ENCODE peak calls at places on chromosome 5, in seven cellular contexts. Z, T, P, C, I, O and B are unnamed samples.

GRCh38 chr5:67607958-67608357 is 411.4 kb upstream of the CD180 start:
- DNase-seq in Z (no peak), T (no peak), P (no peak), C (no peak), I (no peak), O (no peak), B (no peak)

GRCh38 chr5:83767409-83767992 is 46.8 kb upstream of the HAPLN1 start:
- DNase-seq in Z (no peak), T (no peak), P (no peak), C (no peak), I (no peak), O (no peak), B (no peak)

GRCh38 chr5:157347301-157348048 is 81.6 kb downstream of the CYFIP2 start:
- DNase-seq in Z (no peak), T (no peak), P (no peak), C (no peak), I (no peak), O (no peak), B (peak)

GRCh38 chr5:171462136-171462927 is 42.9 kb downstream of the FGF18 start:
- DNase-seq in Z (no peak), T (no peak), P (no peak), C (no peak), I (no peak), O (no peak), B (no peak)

GRCh38 chr5:148372331-148372730 is 11.4 kb upstream of the FBXO38 start:
- DNase-seq in Z (no peak), T (no peak), P (no peak), C (no peak), I (no peak), O (no peak), B (no peak)

GRCh38 chr5:57137401-57137800 is 36.5 kb upstream of the GPBP1 start:
- DNase-seq in Z (no peak), T (no peak), P (no peak), C (no peak), I (no peak), O (no peak), B (no peak)

GRCh38 chr5:5340206-5340729 is 82.2 kb upstream of the ICE1 start:
- DNase-seq in Z (peak), T (peak), P (peak), C (peak), I (peak), O (peak), B (peak)

GRCh38 chr5:73030995-73031394 is 75.2 kb downstream of the FCHO2 start:
- DNase-seq in Z (no peak), T (no peak), P (no peak), C (no peak), I (no peak), O (peak), B (no peak)

GRCh38 chr5:55925181-55925580 is 69.6 kb downstream of the IL6ST start:
- DNase-seq in Z (no peak), T (no peak), P (no peak), C (no peak), I (no peak), O (no peak), B (peak)

GRCh38 chr5:93477791-93478190 is 103.2 kb downstream of the NR2F1-AS1 start:
- DNase-seq in Z (no peak), T (no peak), P (no peak), C (no peak), I (no peak), O (no peak), B (no peak)

GRCh38 chr5:167412506-167412905 is 878.9 kb upstream of the WWC1 start:
- DNase-seq in Z (no peak), T (no peak), P (no peak), C (no peak), I (no peak), O (no peak), B (no peak)

GRCh38 chr5:130166839-130167490 is 262.7 kb downstream of the CHSY3 start:
- DNase-seq in Z (no peak), T (no peak), P (no peak), C (no peak), I (no peak), O (peak), B (no peak)

DNA sequence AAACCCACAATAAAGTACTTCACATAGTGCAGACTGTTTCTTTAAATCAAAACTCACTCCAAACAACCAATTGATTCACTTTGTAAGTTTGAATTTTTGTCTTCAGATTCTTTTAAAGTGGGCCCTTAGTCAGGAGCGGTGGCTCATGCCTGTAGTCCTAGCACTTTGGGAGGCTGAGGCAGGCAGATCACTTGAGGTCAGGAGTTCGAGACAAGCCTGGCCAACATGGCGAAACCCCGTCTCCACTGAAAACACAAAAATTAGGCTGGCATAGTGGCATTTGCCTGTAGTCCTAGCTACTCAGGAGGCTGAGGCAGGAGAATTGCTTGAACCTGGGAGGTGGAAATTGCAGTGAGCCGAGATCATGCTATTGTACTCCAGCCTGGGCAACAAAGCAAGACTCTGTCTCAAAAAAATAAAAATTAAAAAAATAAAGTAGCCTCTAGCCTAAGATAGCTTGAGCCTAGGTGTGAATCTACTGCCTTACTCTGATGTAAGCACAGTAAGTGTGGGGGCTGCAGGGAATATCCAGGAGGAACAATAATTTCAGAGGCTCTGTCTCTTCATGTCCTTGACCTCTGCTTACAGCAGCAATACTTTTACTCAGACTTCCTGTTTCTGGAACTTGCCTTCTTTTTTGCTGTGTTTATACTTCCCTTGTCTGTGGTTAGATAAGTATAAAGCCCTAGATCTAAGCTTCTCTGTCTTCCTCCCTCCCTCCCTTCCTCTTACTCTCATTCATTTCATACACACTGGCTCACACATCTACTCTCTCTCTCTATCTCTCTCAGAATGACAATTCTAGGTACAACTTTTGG is at the start of gene IL7R:
- DNase-seq in Z (no peak), T (no peak), P (no peak), C (no peak), I (no peak), O (no peak), B (no peak)
- H3K4me3 ChIP-seq in Z (no peak), T (no peak), P (no peak), C (no peak), I (peak), O (no peak), B (no peak)

GRCh38 chr5:35199886-35200285 is 30.4 kb downstream of the PRLR start:
- DNase-seq in Z (no peak), T (no peak), P (no peak), C (no peak), I (no peak), O (no peak), B (no peak)

GRCh38 chr5:35201291-35201690 is 29.0 kb downstream of the PRLR start:
- DNase-seq in Z (no peak), T (no peak), P (no peak), C (no peak), I (no peak), O (no peak), B (no peak)

GRCh38 chr5:35205186-35205585 is 25.1 kb downstream of the PRLR start:
- DNase-seq in Z (no peak), T (no peak), P (no peak), C (no peak), I (no peak), O (no peak), B (no peak)

GRCh38 chr5:35203403-35203802 is 26.9 kb downstream of the PRLR start:
- DNase-seq in Z (no peak), T (no peak), P (no peak), C (no peak), I (no peak), O (no peak), B (no peak)

GRCh38 chr5:35202319-35203111 is 27.8 kb downstream of the PRLR start:
- DNase-seq in Z (peak), T (peak), P (no peak), C (no peak), I (peak), O (peak), B (no peak)
- TF ChIP-seq CTCF in Z (peak), T (peak), P (no peak), C (no peak), I (peak), O (peak), B (peak)

GRCh38 chr5:169440107-169440701 is 139.3 kb upstream of the SLIT3 start:
- DNase-seq in Z (no peak), T (no peak), P (no peak), C (no peak), I (no peak), O (no peak), B (no peak)
- H3K27ac ChIP-seq in Z (no peak), T (no peak), P (no peak), C (no peak), I (no peak), O (no peak), B (peak)

GRCh38 chr5:109022056-109022455 is 274.4 kb downstream of the FER start:
- DNase-seq in Z (no peak), T (no peak), P (no peak), C (no peak), I (no peak), O (no peak), B (no peak)

DNA sequence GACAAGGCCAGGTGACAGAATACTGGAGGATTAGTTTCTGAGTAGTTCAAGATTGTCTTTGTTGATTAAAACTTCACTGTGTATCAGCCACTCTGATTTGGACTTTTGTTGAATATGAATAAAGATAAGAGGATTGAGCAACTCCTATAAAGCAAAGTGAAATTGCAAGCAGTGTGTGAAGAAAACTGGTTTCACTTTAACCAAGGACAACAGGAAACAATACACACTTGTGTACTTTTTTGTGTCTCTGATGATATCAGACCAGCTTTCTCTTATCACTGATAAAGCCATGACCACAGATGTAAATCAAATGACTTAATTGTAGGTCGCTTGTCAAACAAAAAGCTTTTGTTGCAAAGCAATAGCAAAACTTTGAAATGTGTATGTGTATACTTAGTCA is 268.6 kb downstream of the FER start:
- DNase-seq in Z (no peak), T (no peak), P (no peak), C (no peak), I (no peak), O (no peak), B (no peak)
- H3K4me3 ChIP-seq in Z (no peak), T (no peak), P (no peak), C (no peak), I (no peak), O (no peak), B (no peak)

GRCh38 chr5:146662229-146662628 is 146.2 kb upstream of the GPR151 start:
- DNase-seq in Z (no peak), T (no peak), P (no peak), C (no peak), I (no peak), O (no peak), B (no peak)
- TF ChIP-seq CTCF in Z (peak), T (peak), P (no peak), C (peak), I (peak), O (peak), B (peak)

DNA sequence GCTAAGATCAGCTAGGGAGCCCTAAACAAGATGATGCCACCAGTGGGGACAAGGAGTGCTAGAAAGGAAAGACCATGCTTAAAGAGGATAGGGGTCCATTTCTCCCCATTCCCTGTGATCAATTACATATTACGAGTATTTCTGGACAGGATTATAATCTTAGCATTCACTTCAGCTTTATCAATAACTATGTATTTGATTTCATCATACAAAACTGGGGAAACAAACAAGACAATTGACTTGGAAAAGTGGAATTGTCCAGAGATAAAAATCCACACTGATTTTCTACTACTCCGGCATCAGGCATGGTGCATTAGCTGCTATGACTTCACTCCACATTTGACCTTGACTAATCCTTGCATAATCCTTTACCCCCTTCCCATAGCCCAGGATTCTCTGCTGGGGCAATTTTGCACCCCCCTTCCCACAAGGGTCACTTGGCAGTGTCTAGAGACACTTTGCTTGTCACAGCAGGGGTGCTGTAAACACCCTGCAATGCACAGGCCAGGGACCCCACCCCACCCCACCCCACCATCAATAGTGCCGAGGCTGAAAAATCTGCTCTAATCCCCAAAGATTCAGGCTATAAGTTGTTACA is 29.9 kb upstream of the UBE2QL1 start:
- DNase-seq in Z (no peak), T (no peak), P (no peak), C (no peak), I (no peak), O (no peak), B (no peak)
- H3K27ac ChIP-seq in Z (no peak), T (no peak), P (no peak), C (peak), I (no peak), O (no peak), B (no peak)

DNA sequence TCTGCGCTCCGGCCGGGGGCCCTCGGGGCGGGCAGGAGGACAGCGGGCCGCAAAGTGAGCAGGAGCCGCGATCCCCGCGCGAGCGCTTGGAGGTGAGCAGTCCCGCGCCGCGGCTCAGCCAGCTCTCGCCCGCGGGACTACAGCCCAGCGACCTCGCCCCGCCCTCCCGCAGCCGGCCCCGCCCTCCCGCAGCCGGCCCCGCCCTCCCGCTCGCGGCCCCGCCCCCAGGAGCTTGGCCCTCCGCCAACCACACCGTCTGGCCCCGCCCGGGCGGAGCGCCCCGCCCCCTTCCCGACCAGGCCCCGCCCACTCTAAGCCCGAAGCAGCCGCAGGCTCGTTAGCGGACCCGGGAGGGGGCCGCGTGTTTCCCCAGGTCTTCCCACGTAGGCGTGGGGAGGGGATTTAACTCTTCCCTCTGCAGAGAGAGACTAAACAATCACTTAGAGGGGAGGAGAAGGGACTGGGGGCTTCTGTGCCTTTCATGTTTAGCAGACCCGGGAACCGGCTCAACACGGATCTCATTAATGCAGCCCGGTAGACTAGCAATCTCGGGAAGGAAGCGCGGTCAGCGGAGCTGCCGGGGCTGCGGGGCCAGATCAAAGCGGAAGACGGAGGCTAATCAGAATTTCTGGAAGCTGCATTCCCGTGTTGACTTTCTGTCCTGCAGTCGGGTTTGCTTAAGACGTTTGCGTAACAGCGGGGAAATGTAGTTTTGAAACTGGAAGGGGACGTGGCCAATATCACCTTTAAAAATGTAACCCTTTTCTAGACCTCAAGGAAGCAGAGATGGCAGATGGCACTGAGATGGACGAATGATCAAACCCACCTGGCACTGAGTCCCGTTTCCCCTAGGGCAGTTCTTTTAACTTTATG is at the start of gene MYO10:
- DNase-seq in Z (peak), T (peak), P (peak), C (peak), I (peak), O (peak), B (peak)
- H3K4me3 ChIP-seq in Z (peak), T (peak), P (peak), C (peak), I (peak), O (peak), B (peak)